ENCODE peak calls at places on chromosomes 3 and 15, in four cellular contexts. J, Y, F and Q are unnamed samples.

GRCh38 chr15:65032823-65033537 is 3.5 kb upstream of the MTFMT start:
- DNase-seq in J (peak), Y (no peak), F (peak), Q (peak)

GRCh38 chr3:71066849-71067261 is 516.7 kb downstream of the FOXP1 start:
- DNase-seq in J (no peak), Y (no peak), F (no peak), Q (no peak)

GRCh38 chr3:111691293-111691909 is 96.3 kb upstream of the ZBED2 start:
- DNase-seq in J (peak), Y (no peak), F (peak), Q (peak)

GRCh38 chr15:99504823-99505551 is 60.8 kb upstream of the MEF2A start:
- DNase-seq in J (no peak), Y (no peak), F (peak), Q (no peak)

GRCh38 chr15:42064271-42064670 is 30.1 kb downstream of the PLA2G4D start:
- DNase-seq in J (no peak), Y (no peak), F (no peak), Q (no peak)

GRCh38 chr15:95495033-95495541 is 835.4 kb upstream of the NR2F2 start:
- DNase-seq in J (no peak), Y (no peak), F (no peak), Q (no peak)

GRCh38 chr15:99123706-99124451 is 19.0 kb downstream of the SYNM start:
- DNase-seq in J (peak), Y (no peak), F (peak), Q (peak)

GRCh38 chr3:52742418-52743041 is 28.2 kb downstream of the NEK4 start:
- DNase-seq in J (peak), Y (peak), F (peak), Q (peak)

GRCh38 chr15:41934843-41935242 is 37.5 kb downstream of the EHD4 start:
- DNase-seq in J (no peak), Y (no peak), F (no peak), Q (no peak)

GRCh38 chr15:92149029-92149428 is 244.7 kb upstream of the ST8SIA2 start:
- DNase-seq in J (no peak), Y (no peak), F (no peak), Q (no peak)

GRCh38 chr3:126212629-126213375 is 32.4 kb upstream of the ALDH1L1 start:
- DNase-seq in J (no peak), Y (no peak), F (peak), Q (peak)
- TF ChIP-seq TARDBP in J (no peak), Y (no peak), F (no peak), Q (no peak)

GRCh38 chr3:11835028-11835639 is 11.6 kb downstream of the TAMM41 start:
- DNase-seq in J (no peak), Y (no peak), F (no peak), Q (no peak)

GRCh38 chr3:11832964-11833621 is 13.6 kb downstream of the TAMM41 start:
- DNase-seq in J (no peak), Y (no peak), F (peak), Q (no peak)
- TF ChIP-seq SP1 in J (no peak), Y (no peak), F (no peak), Q (no peak)

DNA sequence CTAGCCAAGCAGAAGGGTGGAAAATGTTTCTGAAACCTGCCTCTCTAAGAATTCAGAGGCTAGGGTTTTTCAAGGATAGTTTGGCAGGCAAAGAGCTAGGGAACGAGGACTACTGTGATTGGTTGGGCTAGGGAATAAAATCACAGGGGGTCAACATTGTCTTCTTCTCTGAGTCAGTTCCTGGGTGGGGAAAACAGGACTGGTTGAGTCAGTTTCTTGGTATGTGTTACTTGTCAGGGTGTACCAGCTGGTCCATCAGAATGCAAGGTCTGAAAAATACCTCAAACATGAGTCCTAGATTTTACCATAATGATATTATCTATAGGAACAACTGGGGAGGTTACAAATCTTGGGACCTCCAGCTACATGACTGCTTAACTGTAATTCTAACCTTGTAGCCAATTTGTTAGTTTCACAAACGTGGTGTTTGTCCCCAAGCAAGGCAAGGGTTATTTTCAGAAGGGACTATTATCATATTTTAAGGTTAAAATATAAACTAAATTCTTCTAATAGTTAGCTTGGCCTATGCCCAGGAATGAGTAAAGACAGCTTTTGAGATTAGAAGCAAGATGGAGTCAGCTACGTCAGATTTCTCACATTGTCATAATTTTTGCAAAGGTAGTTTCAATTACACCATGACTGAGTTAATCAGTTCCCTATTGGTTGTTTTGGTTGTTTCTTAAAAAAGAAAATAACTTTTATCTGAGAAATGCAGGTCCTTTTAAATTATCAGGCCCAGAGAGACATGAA is 231.5 kb downstream of the ALCAM start:
- DNase-seq in J (no peak), Y (no peak), F (no peak), Q (no peak)
- TF ChIP-seq TARDBP in J (no peak), Y (no peak), F (no peak), Q (no peak)

GRCh38 chr3:189262746-189263145 is 91.0 kb downstream of the TPRG1 start:
- DNase-seq in J (no peak), Y (no peak), F (no peak), Q (no peak)

GRCh38 chr3:189258261-189258660 is 86.5 kb downstream of the TPRG1 start:
- DNase-seq in J (no peak), Y (no peak), F (no peak), Q (no peak)

GRCh38 chr3:189260556-189261493 is 89.1 kb downstream of the TPRG1 start:
- DNase-seq in J (no peak), Y (no peak), F (no peak), Q (no peak)
- TF ChIP-seq SP1 in J (no peak), Y (no peak), F (no peak), Q (no peak)

GRCh38 chr3:174891524-174892203 is 32.5 kb downstream of the NAALADL2 start:
- DNase-seq in J (no peak), Y (no peak), F (no peak), Q (no peak)
- TF ChIP-seq TARDBP in J (no peak), Y (no peak), F (no peak), Q (no peak)

GRCh38 chr3:5423523-5423922 is 236.0 kb downstream of the EDEM1 start:
- DNase-seq in J (no peak), Y (no peak), F (no peak), Q (no peak)
- TF ChIP-seq SP1 in J (no peak), Y (no peak), F (no peak), Q (no peak)